ENCODE peak calls at places on chromosome 19, in ten cellular contexts. E is stomach, L is transverse colon, K is HepG2, W is A549, T is tibial nerve, P is upper lobe of left lung, X is sigmoid colon, Y is H1, V is esophagus muscularis mucosa. M is an unnamed sample.

GRCh38 chr19:46944123-46944718 is 75.4 kb upstream of the NPAS1 start:
- DNase-seq in Y (no peak), P (no peak), W (no peak), V (no peak), X (no peak), E (no peak), L (no peak), T (no peak), K (no peak), M (no peak)

GRCh38 chr19:18589380-18590272 is 1.0 kb downstream of the REX1BD start:
- DNase-seq in W (peak), T (no peak), E (peak), V (no peak), Y (peak), K (peak), L (peak), P (peak), X (peak), M (peak)

GRCh38 chr19:37470216-37470615 is 1.1 kb downstream of the ZNF570 start:
- DNase-seq in Y (no peak), W (no peak), T (no peak), X (no peak), E (no peak), L (no peak), V (no peak), P (no peak), K (no peak), M (no peak)

GRCh38 chr19:2449019-2449418 is 7.7 kb downstream of the LMNB2 start:
- DNase-seq in E (no peak), X (no peak), P (no peak), V (no peak), Y (no peak), W (no peak), K (no peak), T (no peak), L (no peak), M (no peak)

GRCh38 chr19:9836021-9836420 is 903 bp downstream of the PIN1 start:
- DNase-seq in K (no peak), Y (no peak), X (no peak), P (no peak), V (no peak), T (no peak), W (no peak), E (no peak), L (no peak), M (no peak)

GRCh38 chr19:5805465-5806132 is 732 bp downstream of the NRTN start:
- DNase-seq in V (no peak), P (peak), E (peak), L (peak), K (peak), T (no peak), X (peak), Y (no peak), W (peak), M (peak)

GRCh38 chr19:30304540-30304939 is 67.6 kb upstream of the ZNF536 start:
- DNase-seq in P (no peak), L (no peak), T (no peak), K (no peak), Y (no peak), W (no peak), E (no peak), V (no peak), X (no peak), M (no peak)

GRCh38 chr19:10111405-10111811 is at the start of gene P2RY11:
- DNase-seq in K (no peak), X (no peak), Y (no peak), W (no peak), T (no peak), E (no peak), P (no peak), L (peak), V (no peak), M (no peak)

GRCh38 chr19:31083122-31083521 is 266.1 kb downstream of the TSHZ3 start:
- DNase-seq in E (no peak), L (no peak), T (no peak), P (no peak), Y (no peak), W (no peak), X (no peak), V (no peak), K (no peak), M (no peak)

GRCh38 chr19:42132030-42132628 is at the start of gene POU2F2:
- DNase-seq in Y (no peak), T (no peak), V (no peak), K (no peak), P (peak), L (peak), W (no peak), X (no peak), E (peak), M (no peak)

GRCh38 chr19:56314018-56314583 is 538 bp downstream of the ZSCAN5A start:
- DNase-seq in T (no peak), L (no peak), V (no peak), X (no peak), P (no peak), E (no peak), W (no peak), K (peak), Y (peak), M (no peak)

GRCh38 chr19:10654610-10655456 is 687 bp downstream of the ILF3 start:
- DNase-seq in L (peak), T (no peak), E (peak), Y (peak), P (no peak), V (no peak), X (peak), K (peak), W (peak), M (peak)

GRCh38 chr19:2716722-2717637 is 4.2 kb downstream of the DIRAS1 start:
- DNase-seq in T (no peak), V (no peak), W (no peak), Y (no peak), K (no peak), P (no peak), X (peak), L (no peak), E (no peak), M (no peak)

GRCh38 chr19:56217039-56217949 is 15.2 kb downstream of the ZSCAN5C start:
- DNase-seq in P (no peak), T (no peak), Y (peak), L (no peak), X (no peak), W (no peak), V (no peak), K (no peak), E (no peak), M (peak)

GRCh38 chr19:38952395-38953165 is 21.8 kb downstream of the MRPS12 start:
- DNase-seq in K (peak), V (no peak), P (no peak), Y (no peak), X (no peak), L (peak), E (peak), T (no peak), W (peak), M (no peak)
- TF ChIP-seq EP300 in K (no peak), V (no peak), P (no peak), Y (no peak), X (no peak), L (no peak), E (no peak), T (no peak), W (no peak), M (no peak)

GRCh38 chr19:54792814-54793213 is 10.6 kb upstream of the KIR2DL4 start:
- DNase-seq in T (no peak), L (no peak), K (no peak), V (no peak), W (no peak), Y (no peak), E (no peak), X (peak), P (no peak), M (no peak)

GRCh38 chr19:54795763-54796162 is 7.6 kb upstream of the KIR2DL4 start:
- DNase-seq in X (no peak), V (no peak), T (no peak), W (no peak), E (no peak), Y (no peak), K (no peak), L (no peak), P (no peak), M (no peak)

GRCh38 chr19:54791476-54791875 is 11.9 kb upstream of the KIR2DL4 start:
- DNase-seq in E (no peak), Y (no peak), W (no peak), P (no peak), V (no peak), X (no peak), T (no peak), K (no peak), L (no peak), M (no peak)

GRCh38 chr19:54790711-54791110 is 12.7 kb upstream of the KIR2DL4 start:
- DNase-seq in Y (no peak), E (no peak), L (no peak), W (no peak), P (no peak), V (no peak), X (peak), T (no peak), K (no peak), M (no peak)
- H3K4me3 ChIP-seq in Y (no peak), E (no peak), L (no peak), W (no peak), P (no peak), V (no peak), X (no peak), T (no peak), K (no peak), M (no peak)

DNA sequence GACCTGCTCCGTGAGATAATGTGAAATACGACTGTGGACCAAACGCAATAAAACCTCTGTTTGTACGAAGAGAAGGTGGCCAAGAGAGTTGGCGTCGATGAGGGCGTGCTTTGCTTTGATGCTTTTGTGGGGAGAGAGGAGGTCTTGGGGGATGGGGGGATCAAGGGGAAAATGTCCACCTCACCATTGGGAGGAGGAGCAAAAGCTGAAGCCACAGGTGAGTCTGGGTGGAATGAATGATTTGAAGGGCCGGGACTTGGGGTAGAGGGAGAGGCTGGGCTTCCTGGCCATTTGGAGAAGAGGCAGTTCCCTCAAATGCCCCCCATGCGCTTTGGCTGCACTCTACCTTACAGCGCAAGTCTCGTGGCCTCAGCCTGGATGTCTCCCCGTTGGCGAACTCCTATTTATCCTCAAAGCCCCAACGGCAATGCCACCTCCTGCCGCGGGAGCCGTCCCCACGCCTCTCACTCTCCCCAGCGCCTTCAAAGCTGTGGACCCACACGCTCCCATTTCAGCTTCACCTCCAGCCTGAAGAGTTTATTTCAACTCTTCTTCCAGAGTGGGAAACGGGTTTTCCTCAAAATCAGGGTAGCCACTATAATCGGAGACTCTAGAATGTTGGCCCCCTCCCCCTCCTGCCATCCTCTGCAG is 787 bp upstream of the ABCA7 start:
- DNase-seq in P (no peak), X (no peak), V (no peak), T (no peak), E (no peak), W (no peak), L (no peak), Y (no peak), K (no peak), M (no peak)
- H3K27ac ChIP-seq in P (peak), X (peak), V (peak), T (no peak), E (no peak), W (peak), L (peak), Y (peak), K (no peak), M (no peak)

DNA sequence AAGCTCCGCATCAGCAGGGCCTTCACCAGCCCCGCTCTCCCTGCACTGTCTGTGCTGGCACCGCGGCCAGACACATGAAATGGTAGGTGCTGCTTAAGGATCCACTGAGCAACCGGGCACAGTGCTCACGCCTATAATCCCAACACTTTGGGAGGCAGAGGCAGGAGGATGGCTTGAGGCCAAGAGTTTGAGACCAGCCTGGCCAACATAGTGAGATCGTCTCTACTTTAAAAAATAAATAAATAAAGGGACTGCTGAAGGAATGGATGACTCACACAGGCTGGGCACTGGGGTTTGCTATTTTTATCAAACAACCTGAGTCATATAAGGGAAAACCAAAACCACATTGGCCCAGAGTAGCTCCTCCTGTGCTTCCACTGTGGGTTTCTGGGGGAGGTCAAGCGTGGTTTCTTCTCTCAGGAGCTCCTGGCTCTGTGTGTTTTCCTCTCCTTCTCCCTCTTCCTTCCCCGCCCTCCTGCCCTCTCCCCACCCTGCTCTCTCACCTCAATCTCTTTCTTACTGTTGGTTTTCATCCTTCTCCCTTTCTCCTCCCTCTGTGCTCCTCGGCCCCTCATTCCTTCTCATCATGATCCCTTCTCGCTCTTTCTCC is 21.3 kb downstream of the VRK3 start:
- DNase-seq in X (peak), W (peak), L (peak), Y (no peak), P (peak), T (no peak), E (peak), V (no peak), K (no peak), M (peak)
- TF ChIP-seq EP300 in X (no peak), W (no peak), L (no peak), Y (no peak), P (no peak), T (no peak), E (no peak), V (no peak), K (no peak), M (no peak)

DNA sequence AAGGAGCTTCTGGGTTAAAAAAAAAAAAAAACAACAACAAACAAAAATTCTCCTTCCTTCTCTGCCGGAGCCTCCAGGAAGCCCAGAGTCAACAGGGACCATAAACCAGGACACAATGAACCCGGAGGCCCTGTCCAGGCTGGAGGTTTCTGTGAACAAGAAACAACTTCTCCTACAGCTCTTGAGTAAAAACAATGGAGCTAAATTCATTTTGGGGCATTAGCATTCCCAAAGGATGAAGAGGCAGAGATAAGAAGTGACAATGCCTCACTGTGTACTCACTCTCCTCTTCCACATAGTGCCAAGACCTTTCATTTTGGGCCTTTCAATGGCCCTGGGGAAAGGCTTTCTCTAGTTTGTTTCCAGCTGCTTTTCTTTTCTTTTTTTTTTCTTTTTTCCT is 9.0 kb downstream of the RHPN2 start:
- DNase-seq in T (no peak), X (no peak), E (no peak), L (no peak), W (no peak), K (no peak), V (no peak), P (no peak), Y (no peak), M (no peak)
- H3K4me3 ChIP-seq in T (no peak), X (no peak), E (no peak), L (no peak), W (no peak), K (no peak), V (no peak), P (no peak), Y (no peak), M (no peak)

GRCh38 chr19:45556835-45557234 is 27.8 kb downstream of the OPA3 start:
- DNase-seq in L (no peak), K (no peak), Y (no peak), W (no peak), P (no peak), T (no peak), X (no peak), E (no peak), V (no peak), M (no peak)

GRCh38 chr19:45560686-45561085 is 23.9 kb downstream of the OPA3 start:
- DNase-seq in T (no peak), V (no peak), E (no peak), L (no peak), K (no peak), W (no peak), P (no peak), X (no peak), Y (no peak), M (no peak)

GRCh38 chr19:45558399-45558878 is 26.2 kb downstream of the OPA3 start:
- DNase-seq in X (no peak), Y (no peak), P (peak), W (peak), T (no peak), V (no peak), K (peak), L (peak), E (peak), M (no peak)

GRCh38 chr19:45564131-45564780 is 20.3 kb downstream of the OPA3 start:
- DNase-seq in Y (peak), V (no peak), T (no peak), X (no peak), W (no peak), P (no peak), K (no peak), E (no peak), L (no peak), M (no peak)

GRCh38 chr19:45560038-45560437 is 24.6 kb downstream of the OPA3 start:
- DNase-seq in E (no peak), K (no peak), P (no peak), L (no peak), X (no peak), T (no peak), W (no peak), V (no peak), Y (no peak), M (no peak)
- H3K27ac ChIP-seq in E (no peak), K (no peak), P (no peak), L (no peak), X (no peak), T (no peak), W (no peak), V (no peak), Y (no peak), M (no peak)

GRCh38 chr19:12773571-12773970 is 1.8 kb downstream of the HOOK2 start:
- DNase-seq in Y (no peak), T (no peak), K (no peak), V (no peak), E (no peak), L (no peak), W (peak), X (no peak), P (no peak), M (no peak)
- TF ChIP-seq EP300 in Y (no peak), T (no peak), K (no peak), V (no peak), E (no peak), L (no peak), W (no peak), X (no peak), P (no peak), M (no peak)

GRCh38 chr19:27746691-27747380 is 1466.1 kb downstream of the UQCRFS1 start:
- DNase-seq in W (peak), L (peak), E (peak), X (peak), K (no peak), P (no peak), Y (peak), V (peak), T (no peak), M (no peak)
- H3K4me3 ChIP-seq in W (no peak), L (no peak), E (peak), X (no peak), K (no peak), P (no peak), Y (no peak), V (peak), T (peak), M (no peak)

GRCh38 chr19:17475541-17476115 is 5.3 kb downstream of the SLC27A1 start:
- DNase-seq in X (peak), K (peak), L (peak), Y (no peak), E (peak), P (peak), W (no peak), V (no peak), T (peak), M (no peak)

GRCh38 chr19:17469371-17470203 is 737 bp upstream of the SLC27A1 start:
- DNase-seq in T (peak), X (peak), P (peak), K (peak), E (peak), L (peak), W (peak), V (peak), Y (peak), M (peak)

GRCh38 chr19:17471410-17472125 is 1.2 kb downstream of the SLC27A1 start:
- DNase-seq in Y (no peak), P (no peak), L (no peak), X (no peak), E (no peak), K (no peak), T (no peak), W (no peak), V (no peak), M (no peak)

GRCh38 chr19:17470204-17470841 is at the start of gene SLC27A1:
- DNase-seq in L (peak), P (peak), T (peak), V (peak), Y (peak), W (peak), E (peak), X (peak), K (peak), M (peak)

GRCh38 chr19:17473041-17473440 is 2.7 kb downstream of the SLC27A1 start:
- DNase-seq in V (no peak), W (peak), K (no peak), L (no peak), Y (no peak), T (no peak), P (peak), X (no peak), E (peak), M (no peak)
- H3K27ac ChIP-seq in V (no peak), W (no peak), K (no peak), L (no peak), Y (no peak), T (no peak), P (no peak), X (no peak), E (peak), M (no peak)

M was measured in ovary.